ENCODE peak calls at places on chromosomes 1 and 21, in six cellular contexts. R, V, B, I, E and T are unnamed samples.

GRCh38 chr1:91730781-91731732 is 154.9 kb downstream of the TGFBR3 start:
- DNase-seq in E (no peak), B (no peak), I (peak; percentile 62), V (no peak), R (no peak), T (peak; percentile 5)

GRCh38 chr21:27704567-27705166 is 737.8 kb upstream of the ADAMTS5 start:
- DNase-seq in E (no peak), I (no peak), R (no peak), B (no peak), V (no peak), T (no peak)

GRCh38 chr1:6580588-6581270 is 935 bp downstream of the ZBTB48 start:
- DNase-seq in I (peak; percentile 54), R (no peak), E (no peak), B (no peak), V (peak; percentile 46), T (peak; percentile 54)

GRCh38 chr1:229895605-229896004 is 171.4 kb upstream of the GALNT2 start:
- DNase-seq in I (no peak), B (no peak), R (no peak), V (no peak), E (no peak), T (no peak)

GRCh38 chr1:22662318-22662717 is 9.3 kb downstream of the C1QB start:
- DNase-seq in R (peak; percentile 76), I (peak; percentile 36), V (peak; percentile 67), B (no peak), E (no peak), T (peak; percentile 80)

GRCh38 chr1:208183977-208184901 is 59.9 kb downstream of the PLXNA2 start:
- DNase-seq in B (peak; percentile 42), I (peak; percentile 80), R (peak; percentile 18), E (no peak), V (no peak), T (no peak)

GRCh38 chr1:6586404-6586816 is 6.6 kb downstream of the ZBTB48 start:
- DNase-seq in E (no peak), I (no peak), B (no peak), V (peak; percentile 14), R (no peak), T (no peak)

GRCh38 chr1:31413405-31414005 is 492 bp downstream of the SERINC2 start:
- DNase-seq in V (peak; percentile 85), R (no peak), I (peak; percentile 62), B (no peak), E (no peak), T (peak; percentile 43)

GRCh38 chr1:117565745-117566455 is 39.9 kb upstream of the TENT5C start:
- DNase-seq in B (no peak), E (no peak), I (no peak), R (no peak), V (peak; percentile 21), T (no peak)

GRCh38 chr1:25572708-25573590 is 29.5 kb downstream of the LDLRAP1 start:
- DNase-seq in I (peak; percentile 85), E (no peak), R (no peak), B (no peak), V (peak; percentile 85), T (peak; percentile 88)

GRCh38 chr1:54744696-54745095 is 19.6 kb downstream of the PARS2 start:
- DNase-seq in E (no peak), V (no peak), B (no peak), R (no peak), I (no peak), T (no peak)

GRCh38 chr1:206925116-206925736 is 3.5 kb upstream of the FCMR start:
- DNase-seq in V (no peak), B (peak; percentile 38), E (peak; percentile 91), R (no peak), I (peak; percentile 52), T (peak; percentile 44)

GRCh38 chr1:97427371-97427770 is 493.5 kb downstream of the DPYD start:
- DNase-seq in R (no peak), E (peak; percentile 19), I (no peak), B (no peak), V (no peak), T (no peak)

GRCh38 chr1:207868769-207869721 is 41.9 kb downstream of the CD34 start:
- DNase-seq in E (no peak), V (peak; percentile 93), R (peak; percentile 29), B (peak; percentile 41), I (peak; percentile 91), T (peak; percentile 80)

GRCh38 chr1:217469983-217470382 is 160.9 kb downstream of the GPATCH2 start:
- DNase-seq in E (no peak), I (no peak), B (no peak), R (no peak), V (peak; percentile 7), T (no peak)

GRCh38 chr1:3547055-3548005 is 64.0 kb downstream of the MEGF6 start:
- DNase-seq in R (no peak), V (no peak), B (no peak), E (no peak), I (no peak), T (no peak)

GRCh38 chr1:66331641-66332523 is 202.1 kb upstream of the SGIP1 start:
- DNase-seq in I (no peak), R (no peak), B (no peak), E (no peak), V (peak; percentile 23), T (peak; percentile 80)

GRCh38 chr21:17797967-17798366 is 21.2 kb downstream of the C21orf91 start:
- DNase-seq in R (no peak), V (no peak), B (no peak), I (no peak), E (no peak), T (no peak)

GRCh38 chr1:57832616-57833015 is 408.8 kb upstream of the DAB1 start:
- DNase-seq in V (no peak), B (no peak), E (no peak), R (no peak), I (no peak), T (peak; percentile 75)

GRCh38 chr1:182698977-182699672 is 14.7 kb upstream of the RGS8 start:
- DNase-seq in B (no peak), R (no peak), I (no peak), V (no peak), E (no peak), T (no peak)

GRCh38 chr1:226872455-226872854 is 2.0 kb downstream of the PSEN2 start:
- DNase-seq in B (peak; percentile 5), V (no peak), R (no peak), I (no peak), E (no peak), T (no peak)

GRCh38 chr1:23825762-23826522 is 713 bp upstream of the HMGCL start:
- DNase-seq in B (no peak), I (no peak), R (no peak), V (no peak), E (peak; percentile 49), T (no peak)
- H2AFZ ChIP-seq in B (peak overlapping the region; percentile 84), I (peak overlapping the region; percentile 93), R (no peak overlapping the region), V (peak overlapping the region; percentile 92), E (peak overlapping the region; percentile 75), T (peak overlapping the region; percentile 78)

GRCh38 chr1:171583581-171584194 is 38.4 kb upstream of the MYOCOS start:
- DNase-seq in V (no peak), R (no peak), I (no peak), E (no peak), B (no peak), T (no peak)
- TF ChIP-seq REST in V (no peak), R (no peak), I (no peak), E (no peak), B (no peak), T (no peak)

DNA sequence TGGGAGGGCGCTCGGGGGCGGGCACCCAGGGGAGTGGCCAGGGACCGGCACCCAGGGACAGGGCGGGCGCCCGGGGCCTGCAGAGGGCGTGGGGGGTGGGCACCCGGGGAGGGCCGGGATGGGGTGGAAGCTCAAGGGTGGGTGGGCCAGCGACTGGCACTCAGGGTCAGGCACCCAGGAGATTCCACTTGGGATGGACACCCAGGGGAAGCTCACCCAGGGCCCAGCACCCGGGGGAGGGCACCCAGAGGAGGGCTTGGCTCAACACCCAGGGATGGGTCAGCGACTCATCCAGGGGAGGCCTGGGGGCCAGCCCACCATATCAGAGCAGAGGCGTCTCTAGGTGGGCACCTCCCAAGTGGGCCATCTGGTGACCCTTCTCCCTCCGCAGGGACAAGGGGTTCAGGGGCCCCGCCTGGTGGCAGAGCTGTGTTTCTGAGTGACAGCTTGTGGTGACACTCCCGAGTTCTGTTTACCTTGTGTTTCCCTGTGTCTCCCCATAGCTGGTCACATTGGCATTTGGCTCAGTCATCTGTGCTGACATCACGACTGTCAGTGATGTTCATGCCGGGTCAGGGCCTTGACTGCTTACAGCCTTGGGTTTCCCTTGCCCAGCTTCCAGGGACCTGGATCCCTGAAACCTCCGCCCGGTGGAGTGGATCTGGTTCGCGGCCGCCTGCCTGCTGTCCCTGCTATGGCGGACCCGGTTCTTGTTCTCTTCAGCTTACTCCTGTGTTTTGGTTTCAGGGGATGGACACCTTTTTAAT is 749 bp downstream of the IBA57 start:
- DNase-seq in I (peak; percentile 65), R (peak; percentile 71), E (no peak), V (peak; percentile 79), B (peak; percentile 83), T (peak; percentile 76)
- TF ChIP-seq CTCF in I (peak; percentile 68), R (peak; percentile 38), E (peak; percentile 38), V (peak; percentile 45), B (peak; percentile 76), T (peak; percentile 27)

GRCh38 chr1:20587639-20588017 is 1.3 kb upstream of the CDA start:
- DNase-seq in I (no peak), B (peak; percentile 21), R (no peak), V (no peak), E (no peak), T (no peak)
- H2AFZ ChIP-seq in I (no peak overlapping the region), B (no peak overlapping the region), R (no peak overlapping the region), V (no peak overlapping the region), E (no peak overlapping the region), T (no peak overlapping the region)

DNA sequence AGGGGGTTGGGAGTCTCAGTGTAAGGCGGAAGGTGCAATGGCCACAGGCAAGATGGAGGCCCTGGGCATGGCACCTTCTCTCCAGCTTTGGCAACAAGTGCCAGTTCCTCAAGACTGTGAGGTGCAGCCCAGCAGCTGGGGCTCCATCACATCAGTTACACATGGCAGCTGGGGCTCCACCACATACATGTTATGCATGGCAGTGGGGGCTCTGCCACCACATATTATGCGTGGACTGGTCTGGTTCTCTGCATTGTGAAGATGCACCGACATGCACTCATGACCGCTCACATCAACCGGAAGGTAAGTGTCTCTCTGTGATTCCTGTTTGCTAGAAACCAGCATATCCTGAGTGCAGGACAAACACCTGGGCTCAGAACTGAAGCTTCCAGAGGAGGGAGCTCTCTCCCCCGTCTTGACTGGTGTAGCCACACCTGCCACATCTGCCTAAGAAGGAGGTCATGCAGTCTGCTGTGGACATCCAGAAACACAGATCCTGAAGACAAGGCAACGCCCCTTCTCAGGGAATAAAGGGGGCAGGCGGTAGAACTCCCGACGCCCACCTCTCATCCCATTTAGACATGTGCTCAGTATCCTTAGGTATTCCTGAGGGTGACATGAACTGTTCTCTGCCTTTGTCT is 104.1 kb upstream of the TMPRSS2 start:
- DNase-seq in E (no peak), V (no peak), I (peak; percentile 39), R (peak; percentile 50), B (peak; percentile 28), T (peak; percentile 73)
- TF ChIP-seq REST in E (no peak), V (no peak), I (no peak), R (no peak), B (no peak), T (no peak)

DNA sequence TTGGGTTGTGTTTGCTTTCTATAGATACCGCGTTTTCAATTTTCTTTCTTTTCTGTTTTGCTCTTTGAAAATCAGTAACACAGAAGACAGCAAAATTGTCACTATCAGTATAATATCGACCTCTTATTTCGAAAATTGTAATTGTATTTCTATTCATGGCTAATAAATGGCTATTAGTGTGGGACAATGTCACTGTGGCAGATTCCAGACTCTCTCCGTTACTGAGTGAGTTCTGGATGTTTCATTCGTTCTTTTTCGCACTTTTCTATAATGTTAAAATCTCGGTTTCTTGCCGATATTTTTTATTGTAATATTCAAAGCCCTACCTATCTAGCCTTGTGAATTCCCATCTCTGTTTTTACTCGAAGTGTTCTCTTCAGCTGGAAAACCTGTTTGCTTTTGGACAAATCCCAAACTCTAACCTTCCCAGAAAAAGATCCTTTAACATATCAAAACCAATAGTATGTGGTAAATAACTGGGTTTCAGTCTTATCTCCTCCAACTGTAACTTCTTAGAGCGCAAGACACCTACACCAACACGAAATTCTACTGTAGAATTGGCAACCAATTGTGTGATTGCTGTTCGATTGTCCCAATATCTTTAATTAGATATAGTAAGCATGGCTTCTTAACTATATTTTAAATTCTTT is 6.0 kb upstream of the MPZL1 start:
- DNase-seq in B (no peak), E (no peak), I (no peak), R (no peak), V (no peak), T (no peak)
- TF ChIP-seq CTCF in B (no peak), E (no peak), I (no peak), R (no peak), V (no peak), T (no peak)